ENCODE peak calls at places on chromosomes 7 and 10, in four cellular contexts. D is HepG2, C is WTC11, N is K562. L is an unnamed sample.

GRCh38 chr7:38748056-38748610 is 117.0 kb upstream of the AMPH start:
- DNase-seq in D (no peak), C (no peak), N (peak), L (no peak)

GRCh38 chr10:97731346-97732051 is 5.4 kb upstream of the ZFYVE27 start:
- DNase-seq in D (peak), C (peak), N (peak), L (peak)

GRCh38 chr7:138008588-138009349 is 6.9 kb upstream of the CREB3L2 start:
- DNase-seq in D (peak), C (no peak), N (peak), L (peak)

GRCh38 chr10:113753020-113753692 is 1.7 kb downstream of the PLEKHS1 start:
- DNase-seq in D (no peak), C (no peak), N (no peak), L (no peak)

GRCh38 chr10:11594589-11595394 is 16.7 kb downstream of the USP6NL start:
- DNase-seq in D (peak), C (no peak), N (no peak), L (no peak)

GRCh38 chr10:3850999-3851937 is 66.3 kb upstream of the KLF6 start:
- DNase-seq in D (peak), C (no peak), N (no peak), L (no peak)

GRCh38 chr7:117759950-117760640 is 113.1 kb downstream of the CTTNBP2 start:
- DNase-seq in D (no peak), C (no peak), N (no peak), L (no peak)

GRCh38 chr7:51477323-51477722 is 160.7 kb upstream of the COBL start:
- DNase-seq in D (no peak), C (no peak), N (no peak), L (no peak)

GRCh38 chr10:128091636-128092210 is 34.5 kb downstream of the MKI67 start:
- DNase-seq in D (no peak), C (peak), N (no peak), L (no peak)
- TF ChIP-seq ELF4 in D (no peak), C (no peak), N (no peak), L (no peak)

GRCh38 chr10:110504111-110504735 is 6.5 kb downstream of the DUSP5 start:
- DNase-seq in D (no peak), C (no peak), N (peak), L (no peak)

GRCh38 chr10:110507303-110507702 is 9.6 kb downstream of the DUSP5 start:
- DNase-seq in D (no peak), C (no peak), N (no peak), L (no peak)

GRCh38 chr10:110503528-110504110 is 5.9 kb downstream of the DUSP5 start:
- DNase-seq in D (no peak), C (no peak), N (no peak), L (no peak)

GRCh38 chr10:110506448-110506847 is 8.7 kb downstream of the DUSP5 start:
- DNase-seq in D (no peak), C (no peak), N (no peak), L (no peak)

DNA sequence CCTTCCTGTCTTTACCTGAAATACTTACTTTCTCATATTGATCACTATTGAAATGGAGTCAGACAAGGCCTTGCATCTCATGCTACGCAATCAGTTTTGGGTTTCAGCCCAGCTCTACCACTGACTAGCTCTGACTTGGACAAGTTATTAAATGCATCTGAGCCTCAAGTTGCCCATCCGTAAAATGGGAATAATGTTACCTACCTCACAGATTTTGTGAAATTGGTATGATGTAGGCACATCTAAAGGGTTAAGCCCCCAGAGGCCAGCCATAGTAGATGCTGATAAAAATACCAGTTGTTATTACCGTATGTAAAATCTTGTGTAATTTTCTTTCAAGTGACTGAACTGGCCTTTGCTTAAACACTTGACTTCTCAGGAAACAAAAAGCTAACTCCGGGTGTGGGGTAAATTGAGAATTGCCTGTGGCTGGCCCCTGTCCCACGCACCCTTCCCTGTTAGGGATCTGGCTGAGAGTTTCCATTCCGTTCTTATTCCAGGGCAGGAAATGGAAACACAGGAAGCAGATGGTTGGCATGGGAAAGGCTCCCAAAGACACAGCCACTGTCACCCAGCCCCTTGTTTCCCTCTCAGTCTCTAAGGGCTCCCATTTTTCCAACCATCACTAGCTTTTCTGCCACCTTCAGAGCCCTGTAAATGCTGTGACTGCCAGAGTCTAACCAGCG is 7.6 kb downstream of the DUSP5 start:
- DNase-seq in D (no peak), C (no peak), N (no peak), L (no peak)
- TF ChIP-seq ELF4 in D (no peak), C (no peak), N (no peak), L (no peak)

DNA sequence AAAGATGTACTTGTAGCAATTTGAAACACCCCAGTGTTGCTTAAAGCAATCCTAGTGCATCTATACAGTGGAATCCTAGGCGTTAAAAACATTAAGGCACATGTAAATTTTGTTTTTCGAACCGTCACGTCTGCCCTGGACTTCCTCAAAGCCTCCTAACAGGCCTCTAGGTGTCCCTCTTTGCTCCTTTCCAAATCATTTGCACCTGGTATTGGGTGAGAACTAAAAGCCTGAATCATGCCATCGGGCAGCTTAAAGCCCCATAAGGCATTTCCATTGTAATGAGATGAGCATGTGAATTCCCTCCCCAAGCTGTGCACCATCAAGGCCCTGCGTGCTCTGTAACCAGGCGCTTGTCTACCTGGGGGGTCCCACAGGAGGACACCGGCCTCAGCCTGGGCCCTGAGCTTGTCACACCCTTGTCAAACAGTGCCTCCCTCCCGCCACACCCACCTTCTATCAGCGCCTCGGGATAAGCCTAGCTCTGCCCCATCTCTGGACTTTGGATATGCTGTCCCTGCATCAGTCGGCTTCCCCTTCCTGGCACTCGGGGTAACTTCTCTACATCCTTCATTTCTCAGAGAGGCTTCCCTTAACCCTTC is 89.2 kb downstream of the WDR11 start:
- DNase-seq in D (no peak), C (no peak), N (no peak), L (no peak)
- TF ChIP-seq ELF4 in D (no peak), C (no peak), N (no peak), L (no peak)

DNA sequence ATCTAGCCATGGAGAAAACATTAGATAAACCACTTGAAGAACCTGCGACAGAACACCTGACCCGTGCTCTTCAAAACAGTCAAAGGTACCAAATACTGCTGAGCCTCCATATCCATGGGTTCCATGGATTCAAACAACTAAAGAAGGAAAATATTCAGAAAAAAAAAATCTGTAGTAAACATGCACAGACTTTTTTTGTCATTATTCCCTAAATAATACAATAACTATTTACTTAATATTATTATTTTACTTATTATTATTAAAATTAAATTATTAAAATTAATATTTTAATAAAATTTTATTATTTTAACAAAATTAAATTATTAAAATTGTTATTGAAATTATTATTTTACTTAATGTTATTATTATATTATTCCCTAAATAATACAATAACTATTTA is 101.0 kb upstream of the PDE1C start:
- DNase-seq in D (no peak), C (no peak), N (no peak), L (no peak)
- TF ChIP-seq ELF4 in D (no peak), C (no peak), N (no peak), L (no peak)

L was measured in HEK293T.